ENCODE peak calls at places on chromosomes 5 and 9, in nine cellular contexts. J is tibial nerve; H is GM04504; E is NCI-H345; G is NCI-H1930; R is MCF 10A; D is right cardiac atrium; S is activated CD4-positive, CD25-positive, alpha-beta regulatory T cell treated with anti-CD3 and anti-CD28 coated beads, Interleukin-2, amount 50 U/mL, for 72 hours; B is IMR-90. W is an unnamed sample.
A peak's percentile ranks its signal among the peaks of the same experiment; 100 is the strongest.

GRCh38 chr9:88957526-88957925 is 33.7 kb upstream of the S1PR3 start:
- DNase-seq in J (no peak), H (no peak), E (peak; percentile 7), G (no peak), R (peak; percentile 34), D (no peak), S (no peak), B (no peak), W (no peak)

GRCh38 chr5:124162782-124163532 is 583.5 kb downstream of the ZNF608 start:
- DNase-seq in J (no peak), H (no peak), E (peak; percentile 44), G (peak; percentile 27), R (no peak), D (peak; percentile 46), S (no peak), B (peak; percentile 44), W (peak; percentile 94)

GRCh38 chr5:20286512-20286911 is 298.5 kb upstream of the CDH18 start:
- DNase-seq in J (no peak), H (no peak), E (no peak), G (no peak), R (peak; percentile 61), D (no peak), S (no peak), B (peak; percentile 58), W (no peak)

GRCh38 chr9:132160802-132161742 is 786 bp upstream of the NTNG2 start:
- DNase-seq in J (no peak), H (peak; percentile 21), E (peak; percentile 27), G (no peak), R (peak; percentile 29), D (no peak), S (peak; percentile 48), B (peak; percentile 76), W (no peak)

GRCh38 chr5:937151-937924 is 44.7 kb downstream of the TRIP13 start:
- DNase-seq in J (no peak), H (no peak), E (no peak), G (no peak), R (no peak), D (no peak), S (peak; percentile 21), B (no peak), W (no peak)

GRCh38 chr5:142618125-142618524 is 67.8 kb downstream of the FGF1 start:
- DNase-seq in J (no peak), H (no peak), E (no peak), G (no peak), R (no peak), D (no peak), S (no peak), B (peak; percentile 93), W (no peak)

GRCh38 chr5:107217721-107218130 is 453.0 kb downstream of the EFNA5 start:
- DNase-seq in J (no peak), H (no peak), E (peak; percentile 52), G (no peak), R (peak; percentile 28), D (peak; percentile 81), S (no peak), B (no peak), W (peak; percentile 3)

GRCh38 chr5:164649266-164649665 is 1143.8 kb downstream of the MAT2B start:
- DNase-seq in J (no peak), H (no peak), E (no peak), G (no peak), R (no peak), D (no peak), S (no peak), B (no peak), W (no peak)

GRCh38 chr5:84487963-84488362 is 103.3 kb upstream of the EDIL3 start:
- DNase-seq in J (no peak), H (no peak), E (no peak), G (no peak), R (no peak), D (peak; percentile 23), S (no peak), B (peak; percentile 98), W (no peak)

GRCh38 chr9:77176106-77176505 is 1.2 kb upstream of the VPS13A start:
- DNase-seq in J (no peak), H (no peak), E (no peak), G (no peak), R (no peak), D (no peak), S (no peak), B (no peak), W (no peak)

GRCh38 chr5:14268236-14268701 is 125.1 kb downstream of the TRIO start:
- DNase-seq in J (no peak), H (peak; percentile 66), E (no peak), G (no peak), R (peak; percentile 69), D (no peak), S (no peak), B (peak; percentile 81), W (no peak)

W was measured in NCI-H2081.